ENCODE peak calls at places on chromosomes 11 and 22, in nine cellular contexts. N, G, A, Q, B, V, R, C and E are unnamed samples. For H3K9me3, the result is how much of the 10 kb centered on the place peaks cover.

GRCh38 chr11:120225372-120225909 is 14.5 kb upstream of the POU2F3 start:
- DNase-seq in N (no peak), G (no peak), A (no peak), Q (no peak), B (no peak), V (no peak), R (no peak), C (no peak), E (no peak)

GRCh38 chr11:46560300-46561025 is 33.4 kb downstream of the AMBRA1 start:
- DNase-seq in N (peak), G (no peak), A (no peak), Q (no peak), B (no peak), V (no peak), R (peak), C (peak), E (no peak)

GRCh38 chr11:37320921-37321320 is 722.9 kb upstream of the RAG2 start:
- DNase-seq in N (no peak), G (no peak), A (no peak), Q (no peak), B (no peak), V (no peak), R (peak), C (no peak), E (no peak)

GRCh38 chr22:49211176-49211575 is 616.5 kb downstream of the BRD1 start:
- DNase-seq in N (no peak), G (no peak), A (no peak), Q (no peak), B (no peak), V (no peak), R (no peak), C (no peak), E (no peak)

GRCh38 chr22:31635638-31636306 is 26.2 kb downstream of the PISD start:
- DNase-seq in N (no peak), G (no peak), A (no peak), Q (no peak), B (no peak), V (no peak), R (no peak), C (no peak), E (no peak)

GRCh38 chr11:61637287-61637686 is 42.9 kb upstream of the DAGLA start:
- DNase-seq in N (no peak), G (no peak), A (no peak), Q (no peak), B (no peak), V (no peak), R (peak), C (no peak), E (no peak)

GRCh38 chr11:75570559-75571139 is 8.6 kb downstream of the SERPINH1 start:
- DNase-seq in N (no peak), G (no peak), A (no peak), Q (no peak), B (no peak), V (no peak), R (no peak), C (no peak), E (no peak)

GRCh38 chr11:75087319-75088055 is 9.2 kb downstream of the OR2AT4 start:
- DNase-seq in N (no peak), G (no peak), A (no peak), Q (no peak), B (no peak), V (no peak), R (no peak), C (no peak), E (no peak)

GRCh38 chr11:128776434-128777284 is 82.8 kb downstream of the FLI1 start:
- DNase-seq in N (peak), G (peak), A (peak), Q (peak), B (peak), V (no peak), R (peak), C (no peak), E (no peak)

GRCh38 chr22:42286205-42286604 is 15.8 kb upstream of the TCF20 start:
- DNase-seq in N (peak), G (no peak), A (no peak), Q (no peak), B (no peak), V (peak), R (no peak), C (no peak), E (no peak)

GRCh38 chr22:50678651-50679521 is 6.3 kb downstream of the SHANK3 start:
- DNase-seq in N (no peak), G (no peak), A (no peak), Q (no peak), B (no peak), V (no peak), R (no peak), C (no peak), E (no peak)

GRCh38 chr11:110125632-110126031 is 32.4 kb downstream of the ZC3H12C start:
- DNase-seq in N (no peak), G (no peak), A (no peak), Q (no peak), B (no peak), V (no peak), R (peak), C (no peak), E (no peak)

GRCh38 chr11:17578958-17579357 is 31.9 kb downstream of the OTOG start:
- DNase-seq in N (no peak), G (no peak), A (no peak), Q (no peak), B (peak), V (no peak), R (no peak), C (no peak), E (no peak)

GRCh38 chr22:30705710-30706651 is 11.3 kb downstream of the OSBP2 start:
- DNase-seq in N (no peak), G (no peak), A (no peak), Q (peak), B (no peak), V (no peak), R (peak), C (no peak), E (no peak)

GRCh38 chr11:6596237-6596877 is 7.1 kb downstream of the RRP8 start:
- DNase-seq in N (no peak), G (no peak), A (no peak), Q (no peak), B (peak), V (no peak), R (no peak), C (no peak), E (no peak)

GRCh38 chr11:25535462-25535861 is 796.5 kb upstream of the ANO3 start:
- DNase-seq in N (no peak), G (no peak), A (no peak), Q (no peak), B (no peak), V (no peak), R (peak), C (no peak), E (no peak)

GRCh38 chr11:45924036-45924915 is 1.8 kb downstream of the LARGE2 start:
- DNase-seq in N (no peak), G (no peak), A (no peak), Q (no peak), B (no peak), V (no peak), R (no peak), C (no peak), E (no peak)

GRCh38 chr11:125210112-125210511 is 45.6 kb downstream of the PKNOX2 start:
- DNase-seq in N (no peak), G (no peak), A (no peak), Q (no peak), B (no peak), V (no peak), R (peak), C (no peak), E (no peak)

GRCh38 chr22:48960981-48961655 is 866.6 kb downstream of the BRD1 start:
- DNase-seq in N (no peak), G (no peak), A (no peak), Q (no peak), B (peak), V (no peak), R (peak), C (peak), E (no peak)

GRCh38 chr22:34761111-34761510 is 304.8 kb upstream of the ISX start:
- DNase-seq in N (no peak), G (no peak), A (no peak), Q (no peak), B (no peak), V (no peak), R (peak), C (no peak), E (no peak)

DNA sequence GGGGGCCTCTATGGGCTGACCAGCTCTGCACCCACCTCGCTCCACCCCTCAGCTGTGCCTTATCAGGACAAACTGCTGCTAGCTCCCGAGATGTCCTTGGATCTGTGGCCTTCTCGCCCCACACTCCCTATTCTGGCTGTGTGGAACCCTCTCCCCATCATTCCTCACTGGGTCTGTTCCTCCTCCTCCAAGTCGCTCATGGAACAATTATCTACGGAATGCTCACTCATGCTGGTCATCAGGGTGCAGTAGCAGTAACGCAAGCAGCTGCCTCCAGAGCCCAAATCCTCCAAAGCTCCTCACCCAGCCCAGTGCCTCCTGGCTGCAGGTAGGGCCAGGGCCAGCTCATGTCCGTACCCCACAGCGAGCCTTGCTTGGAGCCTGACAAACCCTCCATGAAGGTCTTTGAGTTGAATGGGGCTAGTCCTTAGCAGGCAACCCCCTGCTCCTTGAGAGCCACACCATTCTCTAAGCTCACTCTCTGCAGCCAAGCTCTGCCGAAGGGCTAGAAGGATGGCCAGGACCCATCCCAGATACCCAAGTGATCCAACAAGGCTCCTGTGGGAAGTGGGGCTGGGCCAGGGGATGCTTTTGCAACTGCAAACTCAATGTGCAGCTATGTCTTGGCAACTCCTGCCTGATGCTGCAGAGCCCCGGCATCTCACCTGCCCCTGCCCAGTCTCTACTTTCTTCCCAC is 977.8 kb downstream of the TBC1D22A start:
- DNase-seq in N (no peak), G (no peak), A (no peak), Q (no peak), B (no peak), V (no peak), R (no peak), C (no peak), E (no peak)
- H3K9me3 ChIP-seq in N (under half), G (under half), A (under half), Q (under half), B (under half), V (under half), R (under half), C (under half), E (under half)

DNA sequence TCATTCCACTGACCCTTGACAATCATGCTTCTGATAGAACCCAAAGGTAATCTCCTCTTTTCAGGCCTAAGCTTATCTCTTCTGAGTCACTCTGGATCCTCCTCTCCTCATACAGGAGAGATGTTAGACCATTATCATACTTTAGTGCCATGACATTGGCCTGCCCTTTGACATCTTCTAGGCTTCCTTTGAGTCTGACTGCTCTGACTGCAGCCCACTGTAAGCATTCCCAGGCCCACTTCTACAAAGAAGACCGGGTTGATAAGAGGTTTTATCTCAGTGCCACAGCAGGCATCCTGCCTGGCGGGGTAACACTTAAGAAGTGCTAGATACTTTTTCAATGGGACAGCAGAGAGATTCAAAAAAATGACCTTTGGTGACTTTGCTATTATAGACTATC is 438.0 kb downstream of the KCNA4 start:
- DNase-seq in N (no peak), G (no peak), A (no peak), Q (no peak), B (no peak), V (no peak), R (no peak), C (no peak), E (no peak)
- H3K9me3 ChIP-seq in N (under half), G (under half), A (under half), Q (under half), B (under half), V (under half), R (under half), C (under half), E (under half)

DNA sequence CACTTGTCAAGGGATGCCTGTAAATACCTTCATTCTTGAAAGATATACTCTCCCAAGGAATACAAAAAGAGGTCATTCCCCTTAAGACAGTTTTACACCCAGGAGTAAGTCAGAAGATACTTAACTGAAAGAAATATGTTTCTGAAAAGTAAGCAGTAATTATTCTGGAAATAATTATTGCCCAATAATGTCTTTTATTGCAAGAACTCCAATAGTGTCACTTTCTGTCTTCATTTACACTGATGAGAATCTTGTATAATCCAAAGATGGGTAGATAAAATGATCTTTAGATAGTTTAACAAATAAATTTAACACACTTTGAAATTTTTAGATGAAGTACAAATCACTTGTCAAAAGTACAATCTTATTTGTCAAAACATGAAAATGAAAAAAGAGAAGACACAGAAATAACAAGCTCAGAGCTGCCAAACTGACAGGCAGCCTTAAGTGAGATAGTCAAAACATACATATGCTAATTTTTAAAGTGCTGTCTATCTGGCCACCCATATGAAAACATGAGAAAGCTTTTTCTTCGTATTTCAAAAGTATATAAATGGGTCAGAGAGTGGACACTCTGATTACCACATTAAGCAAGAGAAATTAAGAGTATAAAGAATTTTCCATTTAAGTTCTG is 225.1 kb downstream of the TTC28 start:
- DNase-seq in N (no peak), G (no peak), A (no peak), Q (no peak), B (no peak), V (no peak), R (no peak), C (no peak), E (no peak)
- H3K9me3 ChIP-seq in N (under half), G (under half), A (under half), Q (under half), B (under half), V (under half), R (under half), C (under half), E (under half)

DNA sequence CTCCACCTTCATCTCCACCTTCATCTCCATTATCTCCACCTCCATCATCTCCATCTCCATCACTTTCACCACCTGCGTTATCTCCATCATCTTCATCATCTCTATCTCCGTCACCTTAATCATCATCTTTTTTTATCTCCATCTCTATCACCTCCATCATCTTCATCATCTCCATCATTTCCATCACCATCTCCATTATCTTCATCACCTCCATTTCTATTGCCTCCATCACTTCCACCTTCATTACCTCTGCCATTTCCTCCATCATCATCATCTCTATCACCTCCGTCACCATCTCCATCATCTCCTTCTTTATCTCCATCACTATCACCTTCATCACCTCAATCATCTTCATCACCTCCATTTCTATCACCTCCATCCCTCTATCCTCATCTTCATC is 573.5 kb downstream of the TBC1D22A start:
- DNase-seq in N (no peak), G (no peak), A (no peak), Q (no peak), B (no peak), V (no peak), R (no peak), C (no peak), E (no peak)
- H3K9me3 ChIP-seq in N (under half), G (under half), A (under half), Q (under half), B (half or more), V (under half), R (under half), C (under half), E (under half)

GRCh38 chr11:111882202-111882601 is 2.9 kb downstream of the CFAP68 start:
- DNase-seq in N (no peak), G (no peak), A (no peak), Q (no peak), B (no peak), V (no peak), R (no peak), C (no peak), E (no peak)
- H3K9me3 ChIP-seq in N (under half), G (under half), A (under half), Q (under half), B (under half), V (under half), R (under half), C (under half), E (under half)

GRCh38 chr11:28815110-28815509 is 706.9 kb downstream of the METTL15 start:
- DNase-seq in N (no peak), G (no peak), A (no peak), Q (no peak), B (no peak), V (no peak), R (no peak), C (no peak), E (no peak)
- H3K9me3 ChIP-seq in N (under half), G (under half), A (under half), Q (under half), B (under half), V (under half), R (under half), C (under half), E (under half)

GRCh38 chr11:3357994-3358676 is 20.8 kb downstream of the ZNF195 start:
- DNase-seq in N (no peak), G (no peak), A (no peak), Q (no peak), B (no peak), V (no peak), R (no peak), C (no peak), E (no peak)

GRCh38 chr11:3359092-3359824 is 19.7 kb downstream of the ZNF195 start:
- DNase-seq in N (no peak), G (no peak), A (no peak), Q (no peak), B (no peak), V (no peak), R (peak), C (no peak), E (no peak)

GRCh38 chr11:3357302-3357701 is 21.6 kb downstream of the ZNF195 start:
- DNase-seq in N (no peak), G (no peak), A (no peak), Q (no peak), B (no peak), V (no peak), R (no peak), C (no peak), E (no peak)

GRCh38 chr11:3353066-3353465 is 25.9 kb downstream of the ZNF195 start:
- DNase-seq in N (no peak), G (no peak), A (no peak), Q (no peak), B (no peak), V (no peak), R (no peak), C (no peak), E (no peak)

DNA sequence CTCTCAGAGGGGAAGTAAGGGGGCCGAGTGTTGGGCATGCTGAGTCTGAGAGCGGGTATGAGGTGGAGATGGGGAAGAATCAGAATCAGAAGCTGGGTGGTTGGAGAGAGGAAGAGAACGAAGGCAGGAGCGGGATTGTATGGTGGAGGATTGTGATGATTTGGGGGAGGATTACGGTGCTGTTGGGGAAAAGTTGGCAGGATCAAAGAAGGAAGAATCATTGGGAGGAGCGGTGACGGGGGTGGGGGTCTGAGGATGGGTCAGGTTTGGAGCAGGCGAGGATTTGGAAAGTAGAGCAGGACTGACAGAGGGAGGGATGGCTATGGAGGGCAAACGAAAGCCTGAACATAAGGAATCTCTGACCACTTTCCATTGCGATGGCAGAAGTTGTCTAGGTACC is 22.1 kb downstream of the ZNF195 start:
- DNase-seq in N (no peak), G (no peak), A (no peak), Q (no peak), B (no peak), V (no peak), R (no peak), C (no peak), E (no peak)
- H3K9me3 ChIP-seq in N (under half), G (under half), A (half or more), Q (half or more), B (under half), V (half or more), R (under half), C (under half), E (under half)

GRCh38 chr22:47762141-47762540 is 999.7 kb downstream of the TBC1D22A start:
- DNase-seq in N (no peak), G (no peak), A (no peak), Q (no peak), B (no peak), V (no peak), R (no peak), C (no peak), E (no peak)

GRCh38 chr22:47768027-47768426 is 1005.6 kb downstream of the TBC1D22A start:
- DNase-seq in N (no peak), G (no peak), A (no peak), Q (no peak), B (no peak), V (no peak), R (no peak), C (no peak), E (no peak)

GRCh38 chr22:47765757-47766156 is 1003.3 kb downstream of the TBC1D22A start:
- DNase-seq in N (no peak), G (no peak), A (no peak), Q (no peak), B (no peak), V (no peak), R (no peak), C (no peak), E (no peak)

GRCh38 chr22:47769652-47770051 is 1007.2 kb downstream of the TBC1D22A start:
- DNase-seq in N (no peak), G (no peak), A (no peak), Q (no peak), B (no peak), V (no peak), R (no peak), C (no peak), E (no peak)

GRCh38 chr22:47767403-47767802 is 1005.0 kb downstream of the TBC1D22A start:
- DNase-seq in N (no peak), G (no peak), A (no peak), Q (no peak), B (no peak), V (no peak), R (no peak), C (no peak), E (no peak)
- H3K9me3 ChIP-seq in N (under half), G (under half), A (under half), Q (under half), B (under half), V (under half), R (under half), C (under half), E (under half)

DNA sequence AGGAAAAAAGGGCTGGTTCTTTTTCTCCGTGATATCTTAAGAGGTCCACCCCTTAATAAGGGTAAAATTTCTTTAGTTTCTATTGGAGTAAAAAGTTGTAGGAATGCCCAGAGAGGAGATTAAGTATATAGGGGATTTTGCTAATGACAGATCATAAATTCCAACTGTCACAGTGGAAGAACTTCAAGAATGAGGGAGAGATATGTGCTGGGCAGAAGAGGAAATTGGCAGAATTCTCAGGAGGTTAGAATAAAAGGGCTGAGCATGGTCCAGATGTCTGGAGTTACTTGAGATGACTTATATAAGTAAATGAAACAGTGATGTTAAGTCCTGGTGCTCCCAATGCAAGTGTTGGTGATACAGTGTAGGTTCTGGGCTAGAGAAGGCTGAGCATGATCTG is 417.6 kb upstream of the ARHGAP42 start:
- DNase-seq in N (no peak), G (no peak), A (no peak), Q (no peak), B (no peak), V (no peak), R (no peak), C (no peak), E (no peak)
- H3K9me3 ChIP-seq in N (under half), G (under half), A (under half), Q (under half), B (under half), V (under half), R (under half), C (under half), E (under half)

GRCh38 chr11:97770570-97770969 is 1250.2 kb upstream of the CNTN5 start:
- DNase-seq in N (no peak), G (no peak), A (no peak), Q (no peak), B (no peak), V (no peak), R (no peak), C (no peak), E (no peak)

GRCh38 chr11:97772696-97773095 is 1248.1 kb upstream of the CNTN5 start:
- DNase-seq in N (no peak), G (peak), A (no peak), Q (no peak), B (no peak), V (no peak), R (no peak), C (no peak), E (no peak)
- H3K9me3 ChIP-seq in N (under half), G (under half), A (under half), Q (under half), B (under half), V (under half), R (under half), C (under half), E (under half)